ENCODE peak calls at places on chromosomes 6 and 20, in seven cellular contexts. V, Y, M, W, A, O and H are unnamed samples.

GRCh38 chr6:2432258-2432657 is 186.9 kb upstream of the GMDS start:
- DNase-seq in V (no peak), Y (peak; percentile 50), M (peak; percentile 15), W (no peak), A (no peak), O (no peak), H (no peak)

GRCh38 chr6:27795697-27796494 is 116.3 kb downstream of the OR2B2 start:
- DNase-seq in V (no peak), Y (peak; percentile 70), M (peak; percentile 85), W (peak; percentile 77), A (no peak), O (peak; percentile 26), H (peak; percentile 42)

GRCh38 chr6:146876271-146877151 is 277.7 kb downstream of the ADGB start:
- DNase-seq in V (no peak), Y (no peak), M (no peak), W (no peak), A (no peak), O (peak; percentile 35), H (no peak)

GRCh38 chr6:37653933-37654565 is 43.6 kb downstream of the MDGA1 start:
- DNase-seq in V (peak; percentile 47), Y (no peak), M (peak; percentile 45), W (no peak), A (no peak), O (no peak), H (no peak)

GRCh38 chr20:9503530-9504251 is 10.7 kb upstream of the LAMP5 start:
- DNase-seq in V (no peak), Y (no peak), M (no peak), W (no peak), A (no peak), O (no peak), H (no peak)

GRCh38 chr20:17505664-17506517 is 25.3 kb downstream of the BFSP1 start:
- DNase-seq in V (no peak), Y (no peak), M (peak; percentile 82), W (no peak), A (no peak), O (no peak), H (no peak)

GRCh38 chr6:27812805-27813626 is 99.2 kb downstream of the OR2B2 start:
- DNase-seq in V (no peak), Y (no peak), M (no peak), W (no peak), A (no peak), O (no peak), H (no peak)

GRCh38 chr20:49575551-49576060 is 7.7 kb upstream of the PTGIS start:
- DNase-seq in V (peak; percentile 51), Y (no peak), M (no peak), W (no peak), A (peak; percentile 57), O (no peak), H (no peak)

GRCh38 chr20:50688256-50688655 is 3.1 kb downstream of the RIPOR3 start:
- DNase-seq in V (no peak), Y (no peak), M (no peak), W (no peak), A (no peak), O (no peak), H (no peak)

GRCh38 chr6:147378819-147379218 is 129.7 kb upstream of the SAMD5 start:
- DNase-seq in V (no peak), Y (no peak), M (no peak), W (no peak), A (no peak), O (no peak), H (no peak)

GRCh38 chr20:49894073-49894470 is 21.3 kb downstream of the SPATA2 start:
- DNase-seq in V (no peak), Y (no peak), M (no peak), W (no peak), A (no peak), O (no peak), H (no peak)

GRCh38 chr6:119445666-119446622 is 96.4 kb upstream of the MAN1A1 start:
- DNase-seq in V (no peak), Y (peak; percentile 9), M (no peak), W (no peak), A (no peak), O (no peak), H (no peak)

GRCh38 chr6:90097357-90097756 is 199.3 kb downstream of the BACH2 start:
- DNase-seq in V (no peak), Y (no peak), M (no peak), W (no peak), A (no peak), O (no peak), H (no peak)

GRCh38 chr20:21202284-21202683 is 76.4 kb downstream of the KIZ start:
- DNase-seq in V (no peak), Y (peak; percentile 4), M (no peak), W (no peak), A (no peak), O (no peak), H (no peak)

GRCh38 chr6:106849130-106849529 is 125.4 kb downstream of the CD24 start:
- DNase-seq in V (no peak), Y (no peak), M (no peak), W (no peak), A (no peak), O (no peak), H (no peak)

GRCh38 chr6:167565884-167566491 is 241.1 kb downstream of the TTLL2 start:
- DNase-seq in V (no peak), Y (no peak), M (no peak), W (no peak), A (no peak), O (peak; percentile 49), H (no peak)
- H3K9me3 ChIP-seq in V (no peaks in the 10 kb centered on the region), Y (no peaks in the 10 kb centered on the region), M (peaks cover 3% of the 10 kb centered on the region), W (no peaks in the 10 kb centered on the region), A (no peaks in the 10 kb centered on the region), O (no peaks in the 10 kb centered on the region), H (no peaks in the 10 kb centered on the region)

GRCh38 chr6:12848969-12849368 is 132.4 kb downstream of the PHACTR1 start:
- DNase-seq in V (no peak), Y (no peak), M (no peak), W (no peak), A (no peak), O (no peak), H (no peak)
- H3K9me3 ChIP-seq in V (no peaks in the 10 kb centered on the region), Y (no peaks in the 10 kb centered on the region), M (no peaks in the 10 kb centered on the region), W (no peaks in the 10 kb centered on the region), A (no peaks in the 10 kb centered on the region), O (no peaks in the 10 kb centered on the region), H (no peaks in the 10 kb centered on the region)

GRCh38 chr6:330948-331347 is 38.7 kb downstream of the DUSP22 start:
- DNase-seq in V (no peak), Y (no peak), M (no peak), W (no peak), A (no peak), O (no peak), H (no peak)
- H3K9me3 ChIP-seq in V (no peaks in the 10 kb centered on the region), Y (no peaks in the 10 kb centered on the region), M (peaks cover 2% of the 10 kb centered on the region), W (no peaks in the 10 kb centered on the region), A (no peaks in the 10 kb centered on the region), O (no peaks in the 10 kb centered on the region), H (no peaks in the 10 kb centered on the region)

DNA sequence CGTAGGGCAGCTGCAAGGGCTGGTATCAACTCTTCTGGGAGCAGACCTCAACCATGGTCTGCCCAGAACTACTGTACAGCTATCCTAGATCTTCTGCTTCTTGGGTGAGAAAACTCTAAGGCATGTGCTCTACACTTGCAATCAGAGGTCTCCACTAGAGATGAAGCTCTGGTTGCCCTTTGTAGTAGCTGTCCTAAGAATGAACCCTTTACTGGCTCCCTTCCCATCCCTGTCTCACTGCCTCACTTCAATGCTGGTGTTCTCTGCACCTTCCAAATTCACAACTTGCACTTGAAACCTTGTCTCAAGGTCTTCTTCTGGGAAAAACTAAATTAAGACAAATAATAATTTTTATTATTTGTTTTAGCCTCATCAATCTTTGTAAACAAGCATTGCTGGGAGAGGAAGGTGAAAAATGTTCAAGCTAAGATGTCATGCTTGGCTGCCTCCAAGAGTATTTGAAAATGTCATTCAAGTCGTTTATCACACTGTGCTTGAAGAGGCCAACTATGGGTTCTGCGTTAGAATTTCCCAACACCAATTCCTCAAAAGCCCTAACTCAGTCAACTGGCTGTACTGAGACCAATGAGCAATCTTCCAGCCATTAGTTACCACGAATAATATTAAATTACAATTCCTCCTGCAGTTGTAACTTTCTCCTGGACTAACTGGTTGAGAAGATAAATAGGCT is 255.7 kb upstream of the PRND start:
- DNase-seq in V (no peak), Y (no peak), M (no peak), W (no peak), A (no peak), O (no peak), H (no peak)
- H3K9me3 ChIP-seq in V (peaks cover 4% of the 10 kb centered on the region), Y (peaks cover 1% of the 10 kb centered on the region), M (no peaks in the 10 kb centered on the region), W (no peaks in the 10 kb centered on the region), A (no peaks in the 10 kb centered on the region), O (no peaks in the 10 kb centered on the region), H (no peaks in the 10 kb centered on the region)